ENCODE peak calls at places on chromosome 14, in ten cellular contexts. Z, K, T, Q, M, D, O, X, Y and N are unnamed samples.

GRCh38 chr14:105445290-105445689 is 25.7 kb downstream of the MTA1 start:
- DNase-seq in Z (no peak), K (no peak), T (no peak), Q (no peak), M (no peak), D (no peak), O (no peak), X (no peak), Y (no peak), N (no peak)

GRCh38 chr14:21924479-21924878 is 250.9 kb upstream of the OR4E1 start:
- DNase-seq in Z (no peak), K (peak; percentile 10), T (peak; percentile 93), Q (no peak), M (no peak), D (no peak), O (no peak), X (no peak), Y (peak; percentile 46), N (no peak)

GRCh38 chr14:88168498-88169165 is 154.4 kb downstream of the KCNK10 start:
- DNase-seq in Z (peak; percentile 36), K (peak; percentile 36), T (peak; percentile 65), Q (peak; percentile 44), M (peak; percentile 17), D (no peak), O (peak; percentile 61), X (peak; percentile 0), Y (peak; percentile 38), N (no peak)

GRCh38 chr14:30312214-30312613 is 246.7 kb upstream of the G2E3 start:
- DNase-seq in Z (no peak), K (no peak), T (no peak), Q (no peak), M (no peak), D (no peak), O (no peak), X (no peak), Y (no peak), N (no peak)

GRCh38 chr14:104298458-104298857 is 160.1 kb downstream of the KIF26A start:
- DNase-seq in Z (no peak), K (no peak), T (no peak), Q (no peak), M (no peak), D (no peak), O (no peak), X (no peak), Y (no peak), N (no peak)

GRCh38 chr14:94476018-94476417 is at the start of gene SERPINA9:
- DNase-seq in Z (no peak), K (no peak), T (no peak), Q (no peak), M (no peak), D (no peak), O (no peak), X (no peak), Y (no peak), N (no peak)

GRCh38 chr14:105910426-105910825 is 384.0 kb downstream of the TMEM121 start:
- DNase-seq in Z (no peak), K (no peak), T (no peak), Q (no peak), M (no peak), D (no peak), O (no peak), X (no peak), Y (no peak), N (no peak)

GRCh38 chr14:85417396-85417795 is 112.5 kb upstream of the FLRT2 start:
- DNase-seq in Z (no peak), K (no peak), T (no peak), Q (no peak), M (no peak), D (no peak), O (no peak), X (no peak), Y (no peak), N (no peak)

GRCh38 chr14:100748944-100749343 is 22.3 kb downstream of the DLK1 start:
- DNase-seq in Z (no peak), K (no peak), T (no peak), Q (no peak), M (no peak), D (no peak), O (no peak), X (no peak), Y (no peak), N (no peak)

GRCh38 chr14:104589338-104590195 is 10.0 kb downstream of the C14orf180 start:
- DNase-seq in Z (no peak), K (no peak), T (no peak), Q (no peak), M (no peak), D (no peak), O (no peak), X (no peak), Y (no peak), N (no peak)

GRCh38 chr14:93240678-93241000 is 33.6 kb downstream of the UBR7 start:
- DNase-seq in Z (no peak), K (no peak), T (no peak), Q (no peak), M (no peak), D (no peak), O (no peak), X (no peak), Y (no peak), N (no peak)

GRCh38 chr14:37678916-37679315 is 83.5 kb downstream of the TTC6 start:
- DNase-seq in Z (no peak), K (no peak), T (no peak), Q (no peak), M (peak; percentile 64), D (no peak), O (no peak), X (no peak), Y (no peak), N (peak; percentile 22)

GRCh38 chr14:23061995-23062394 is 4.7 kb upstream of the CDH24 start:
- DNase-seq in Z (no peak), K (no peak), T (no peak), Q (peak; percentile 83), M (peak; percentile 88), D (no peak), O (peak; percentile 96), X (peak; percentile 95), Y (no peak), N (peak; percentile 86)

GRCh38 chr14:102758087-102758486 is 19.2 kb upstream of the TRAF3 start:
- DNase-seq in Z (no peak), K (no peak), T (no peak), Q (no peak), M (no peak), D (no peak), O (no peak), X (no peak), Y (no peak), N (no peak)
- H3K4me1 ChIP-seq in Z (no peaks in the 10 kb centered on the region), K (no peaks in the 10 kb centered on the region), T (peaks cover 3% of the 10 kb centered on the region), Q (no peaks in the 10 kb centered on the region), M (no peaks in the 10 kb centered on the region), D (no peaks in the 10 kb centered on the region), O (no peaks in the 10 kb centered on the region), X (no peaks in the 10 kb centered on the region), Y (no peaks in the 10 kb centered on the region), N (no peaks in the 10 kb centered on the region)

DNA sequence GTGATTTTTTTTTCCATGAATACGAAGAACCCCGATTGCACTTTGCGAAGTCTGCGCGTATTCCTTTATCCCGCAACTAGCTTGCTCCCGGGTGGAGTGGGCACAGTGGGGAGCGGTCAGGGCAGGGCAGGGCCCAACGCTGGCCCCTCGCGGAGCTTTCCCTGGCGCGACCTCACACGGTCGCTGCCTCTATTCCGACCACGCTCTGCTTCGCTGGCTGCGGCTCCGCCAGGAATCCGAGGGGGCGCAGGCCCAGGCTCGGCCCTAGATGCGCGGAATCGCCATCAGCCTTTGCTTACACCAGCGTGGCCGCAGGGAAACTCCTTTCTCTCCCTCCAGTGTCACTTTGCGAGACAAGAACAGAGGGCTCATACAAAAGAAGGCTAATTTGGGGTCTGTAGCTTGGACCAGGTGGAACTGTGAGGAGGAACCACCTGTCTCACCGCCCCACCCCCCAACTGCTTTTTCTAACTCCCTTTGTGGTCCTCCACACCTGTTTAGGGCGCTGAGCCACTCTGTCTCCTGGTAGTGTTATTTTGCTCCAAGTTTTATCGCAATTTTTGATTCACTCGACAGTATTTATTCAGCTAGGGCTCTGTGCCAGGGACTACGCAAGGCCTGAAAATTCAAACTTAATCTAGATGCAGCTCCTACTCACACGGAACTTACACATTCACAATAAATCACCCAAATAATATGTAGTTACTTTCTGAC is 3.1 kb upstream of the NKX2-1 start:
- DNase-seq in Z (no peak), K (peak; percentile 73), T (no peak), Q (no peak), M (no peak), D (no peak), O (no peak), X (no peak), Y (no peak), N (no peak)
- TF ChIP-seq EZH2 in Z (no peak), K (peak; percentile 90), T (no peak), Q (no peak), M (no peak), D (peak; percentile 30), O (no peak), X (no peak), Y (no peak), N (no peak)

GRCh38 chr14:52244997-52245396 is 22.5 kb upstream of the PTGDR start:
- DNase-seq in Z (no peak), K (no peak), T (no peak), Q (no peak), M (no peak), D (no peak), O (no peak), X (no peak), Y (peak; percentile 68), N (no peak)
- H2AFZ ChIP-seq in Z (no peak overlapping the region), K (no peak overlapping the region), T (no peak overlapping the region), Q (no peak overlapping the region), M (no peak overlapping the region), D (no peak overlapping the region), O (no peak overlapping the region), X (no peak overlapping the region), Y (peak overlapping the region; percentile 65), N (no peak overlapping the region)

DNA sequence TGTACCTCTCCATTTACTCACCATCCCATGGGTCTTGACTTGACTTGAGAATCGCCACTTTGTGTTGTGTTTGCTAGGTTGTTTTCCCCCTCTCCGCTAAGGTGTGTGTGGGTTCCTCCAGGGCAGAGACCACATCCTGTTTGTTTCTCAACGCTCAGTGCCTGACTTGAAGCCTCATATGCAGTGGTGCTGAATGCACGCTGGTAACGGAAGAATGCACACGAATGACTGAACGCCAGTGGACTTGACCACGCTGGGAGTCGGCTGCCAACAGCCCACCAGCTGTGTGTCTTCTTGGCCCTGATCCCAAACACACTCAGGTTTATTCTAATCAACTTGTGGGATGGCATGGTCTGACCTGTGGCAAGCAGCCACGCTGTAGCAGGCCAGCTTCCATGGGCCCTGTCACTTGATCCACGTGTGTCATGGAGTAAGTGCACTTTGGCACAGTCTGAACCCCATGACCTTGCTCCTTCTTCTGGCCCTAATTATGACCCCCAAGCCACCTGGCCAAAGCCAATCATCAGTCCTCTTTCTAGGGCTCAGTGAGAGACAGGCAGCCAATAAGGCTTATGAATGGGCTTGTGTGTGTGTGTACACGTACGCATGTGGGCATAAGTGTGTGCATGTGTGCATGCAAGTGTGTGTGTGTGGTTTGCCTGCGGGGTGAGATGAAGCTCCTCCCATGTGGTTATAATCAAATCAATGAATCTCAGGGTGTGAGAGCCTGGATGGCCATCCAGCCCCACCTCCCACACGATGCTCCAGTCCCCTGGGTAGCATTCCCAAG is 6.3 kb upstream of the TC2N start:
- DNase-seq in Z (no peak), K (no peak), T (peak; percentile 91), Q (no peak), M (peak; percentile 74), D (no peak), O (peak; percentile 53), X (peak; percentile 36), Y (no peak), N (no peak)
- H3K4me1 ChIP-seq in Z (no peaks in the 10 kb centered on the region), K (no peaks in the 10 kb centered on the region), T (peaks cover 79% of the 10 kb centered on the region), Q (peaks cover 9% of the 10 kb centered on the region), M (peaks cover 8% of the 10 kb centered on the region), D (peaks cover 6% of the 10 kb centered on the region), O (peaks cover 34% of the 10 kb centered on the region), X (peaks cover 3% of the 10 kb centered on the region), Y (no peaks in the 10 kb centered on the region), N (peaks cover 33% of the 10 kb centered on the region)